ENCODE peak calls at places on chromosomes 11 and 22, in five cellular contexts. One of them, this sample, is unnamed.

GRCh38 chr22:40116496-40117200 is 61.1 kb upstream of the TNRC6B start:
- DNase-seq in upper lobe of left lung: no peak
- DNase-seq in progenitor cell of endocrine pancreas: no peak
- DNase-seq in NCI-H524 treated with DMSO at 0.1 percent for 48 hours: no peak
- DNase-seq in NCI-H1105: no peak
- DNase-seq in this sample: no peak

GRCh38 chr11:73759520-73760065 is 1.3 kb downstream of the RAB6A start:
- DNase-seq in upper lobe of left lung: no peak
- DNase-seq in progenitor cell of endocrine pancreas: no peak
- DNase-seq in NCI-H524 treated with DMSO at 0.1 percent for 48 hours: no peak
- DNase-seq in NCI-H1105: no peak
- DNase-seq in this sample: no peak

GRCh38 chr22:47152938-47153337 is 390.5 kb downstream of the TBC1D22A start:
- DNase-seq in upper lobe of left lung: no peak
- DNase-seq in progenitor cell of endocrine pancreas: no peak
- DNase-seq in NCI-H524 treated with DMSO at 0.1 percent for 48 hours: no peak
- DNase-seq in NCI-H1105: no peak
- DNase-seq in this sample: no peak

GRCh38 chr22:46171940-46172339 is 21.6 kb downstream of the PPARA start:
- DNase-seq in upper lobe of left lung: no peak
- DNase-seq in progenitor cell of endocrine pancreas: no peak
- DNase-seq in NCI-H524 treated with DMSO at 0.1 percent for 48 hours: no peak
- DNase-seq in NCI-H1105: no peak
- DNase-seq in this sample: peak

GRCh38 chr11:116326146-116326545 is 446.6 kb downstream of the BUD13 start:
- DNase-seq in upper lobe of left lung: no peak
- DNase-seq in progenitor cell of endocrine pancreas: no peak
- DNase-seq in NCI-H524 treated with DMSO at 0.1 percent for 48 hours: no peak
- DNase-seq in NCI-H1105: no peak
- DNase-seq in this sample: no peak

GRCh38 chr11:34997872-34998548 is 81.6 kb downstream of the PDHX start:
- DNase-seq in upper lobe of left lung: no peak
- DNase-seq in progenitor cell of endocrine pancreas: no peak
- DNase-seq in NCI-H524 treated with DMSO at 0.1 percent for 48 hours: no peak
- DNase-seq in NCI-H1105: no peak
- DNase-seq in this sample: no peak

GRCh38 chr22:20463324-20464095 is 25.9 kb upstream of the SCARF2 start:
- DNase-seq in upper lobe of left lung: no peak
- DNase-seq in progenitor cell of endocrine pancreas: no peak
- DNase-seq in NCI-H524 treated with DMSO at 0.1 percent for 48 hours: peak
- DNase-seq in NCI-H1105: no peak
- DNase-seq in this sample: peak

GRCh38 chr22:24102366-24103200 is 78.7 kb upstream of the SUSD2 start:
- DNase-seq in upper lobe of left lung: no peak
- DNase-seq in progenitor cell of endocrine pancreas: no peak
- DNase-seq in NCI-H524 treated with DMSO at 0.1 percent for 48 hours: no peak
- DNase-seq in NCI-H1105: no peak
- DNase-seq in this sample: peak

GRCh38 chr11:14386895-14387480 is 28.0 kb upstream of the RRAS2 start:
- DNase-seq in upper lobe of left lung: no peak
- DNase-seq in progenitor cell of endocrine pancreas: no peak
- DNase-seq in NCI-H524 treated with DMSO at 0.1 percent for 48 hours: peak
- DNase-seq in NCI-H1105: peak
- DNase-seq in this sample: no peak

GRCh38 chr22:43152355-43153071 is 1.2 kb downstream of the TSPO start:
- DNase-seq in upper lobe of left lung: peak
- DNase-seq in progenitor cell of endocrine pancreas: no peak
- DNase-seq in NCI-H524 treated with DMSO at 0.1 percent for 48 hours: no peak
- DNase-seq in NCI-H1105: no peak
- DNase-seq in this sample: peak

GRCh38 chr22:39501644-39502108 is 414 bp upstream of the MIEF1 start:
- DNase-seq in upper lobe of left lung: no peak
- DNase-seq in progenitor cell of endocrine pancreas: no peak
- DNase-seq in NCI-H524 treated with DMSO at 0.1 percent for 48 hours: no peak
- DNase-seq in NCI-H1105: no peak
- DNase-seq in this sample: no peak

GRCh38 chr11:26950260-26950719 is 43.6 kb upstream of the FIBIN start:
- DNase-seq in upper lobe of left lung: peak
- DNase-seq in progenitor cell of endocrine pancreas: no peak
- DNase-seq in NCI-H524 treated with DMSO at 0.1 percent for 48 hours: no peak
- DNase-seq in NCI-H1105: no peak
- DNase-seq in this sample: no peak

GRCh38 chr11:720642-721346 is 14.8 kb downstream of the EPS8L2 start:
- DNase-seq in upper lobe of left lung: no peak
- DNase-seq in progenitor cell of endocrine pancreas: no peak
- DNase-seq in NCI-H524 treated with DMSO at 0.1 percent for 48 hours: no peak
- DNase-seq in NCI-H1105: peak
- DNase-seq in this sample: peak

GRCh38 chr22:39661842-39662676 is 91.5 kb downstream of the CACNA1I start:
- DNase-seq in upper lobe of left lung: no peak
- DNase-seq in progenitor cell of endocrine pancreas: peak
- DNase-seq in NCI-H524 treated with DMSO at 0.1 percent for 48 hours: no peak
- DNase-seq in NCI-H1105: peak
- DNase-seq in this sample: peak

GRCh38 chr22:40040927-40041326 is 46.2 kb downstream of the FAM83F start:
- DNase-seq in upper lobe of left lung: no peak
- DNase-seq in progenitor cell of endocrine pancreas: no peak
- DNase-seq in NCI-H524 treated with DMSO at 0.1 percent for 48 hours: no peak
- DNase-seq in NCI-H1105: peak
- DNase-seq in this sample: no peak

GRCh38 chr11:67248653-67249052 is 17.6 kb upstream of the GRK2 start:
- DNase-seq in upper lobe of left lung: peak
- DNase-seq in progenitor cell of endocrine pancreas: peak
- DNase-seq in NCI-H524 treated with DMSO at 0.1 percent for 48 hours: no peak
- DNase-seq in NCI-H1105: no peak
- DNase-seq in this sample: peak

GRCh38 chr11:128862913-128863660 is 4.0 kb downstream of the KCNJ1 start:
- DNase-seq in upper lobe of left lung: no peak
- DNase-seq in progenitor cell of endocrine pancreas: no peak
- DNase-seq in NCI-H524 treated with DMSO at 0.1 percent for 48 hours: no peak
- DNase-seq in NCI-H1105: no peak
- DNase-seq in this sample: peak

GRCh38 chr11:69210660-69211035 is 54.9 kb downstream of the SMIM38 start:
- DNase-seq in upper lobe of left lung: no peak
- DNase-seq in progenitor cell of endocrine pancreas: no peak
- DNase-seq in NCI-H524 treated with DMSO at 0.1 percent for 48 hours: no peak
- DNase-seq in NCI-H1105: no peak
- DNase-seq in this sample: no peak

GRCh38 chr22:23713696-23714595 is 23.1 kb downstream of the RGL4 start:
- DNase-seq in upper lobe of left lung: no peak
- DNase-seq in progenitor cell of endocrine pancreas: no peak
- DNase-seq in NCI-H524 treated with DMSO at 0.1 percent for 48 hours: no peak
- DNase-seq in NCI-H1105: no peak
- DNase-seq in this sample: no peak

GRCh38 chr22:25032066-25032465 is 79.5 kb downstream of the KIAA1671 start:
- DNase-seq in upper lobe of left lung: no peak
- DNase-seq in progenitor cell of endocrine pancreas: no peak
- DNase-seq in NCI-H524 treated with DMSO at 0.1 percent for 48 hours: no peak
- DNase-seq in NCI-H1105: no peak
- DNase-seq in this sample: no peak

GRCh38 chr22:36386351-36386899 is 1.3 kb downstream of the MYH9 start:
- DNase-seq in upper lobe of left lung: peak
- DNase-seq in progenitor cell of endocrine pancreas: no peak
- DNase-seq in NCI-H524 treated with DMSO at 0.1 percent for 48 hours: no peak
- DNase-seq in NCI-H1105: no peak
- DNase-seq in this sample: peak

GRCh38 chr22:17896552-17896951 is 122.3 kb upstream of the BID start:
- DNase-seq in upper lobe of left lung: no peak
- DNase-seq in progenitor cell of endocrine pancreas: peak
- DNase-seq in NCI-H524 treated with DMSO at 0.1 percent for 48 hours: peak
- DNase-seq in NCI-H1105: no peak
- DNase-seq in this sample: no peak

GRCh38 chr11:7671807-7672206 is 1.5 kb downstream of the CYB5R2 start:
- DNase-seq in upper lobe of left lung: no peak
- DNase-seq in progenitor cell of endocrine pancreas: no peak
- DNase-seq in NCI-H524 treated with DMSO at 0.1 percent for 48 hours: no peak
- DNase-seq in NCI-H1105: no peak
- DNase-seq in this sample: no peak

GRCh38 chr11:13984616-13985474 is 22.3 kb downstream of the SPON1 start:
- DNase-seq in upper lobe of left lung: no peak
- DNase-seq in progenitor cell of endocrine pancreas: no peak
- DNase-seq in NCI-H524 treated with DMSO at 0.1 percent for 48 hours: no peak
- DNase-seq in NCI-H1105: no peak
- DNase-seq in this sample: no peak

GRCh38 chr11:130666781-130667251 is 218.4 kb downstream of the ADAMTS15 start:
- DNase-seq in upper lobe of left lung: no peak
- DNase-seq in progenitor cell of endocrine pancreas: no peak
- DNase-seq in NCI-H524 treated with DMSO at 0.1 percent for 48 hours: no peak
- DNase-seq in NCI-H1105: no peak
- DNase-seq in this sample: no peak

GRCh38 chr11:65132988-65133700 is 1.2 kb downstream of the SYVN1 start:
- DNase-seq in upper lobe of left lung: peak
- DNase-seq in progenitor cell of endocrine pancreas: no peak
- DNase-seq in NCI-H524 treated with DMSO at 0.1 percent for 48 hours: no peak
- DNase-seq in NCI-H1105: peak
- DNase-seq in this sample: peak

GRCh38 chr11:125588505-125588904 is 4.1 kb upstream of the STT3A start:
- DNase-seq in upper lobe of left lung: no peak
- DNase-seq in progenitor cell of endocrine pancreas: no peak
- DNase-seq in NCI-H524 treated with DMSO at 0.1 percent for 48 hours: no peak
- DNase-seq in NCI-H1105: no peak
- DNase-seq in this sample: no peak

GRCh38 chr11:46119352-46120216 is 1.7 kb downstream of the PHF21A start:
- DNase-seq in upper lobe of left lung: peak
- DNase-seq in progenitor cell of endocrine pancreas: peak
- DNase-seq in NCI-H524 treated with DMSO at 0.1 percent for 48 hours: no peak
- DNase-seq in NCI-H1105: peak
- DNase-seq in this sample: peak